ENCODE peak calls at places on chromosome 12, in four cellular contexts. R, F, O and V are unnamed samples.

GRCh38 chr12:31118831-31119530 is 45.3 kb downstream of the DDX11 start:
- DNase-seq in R (peak; percentile 87), F (no peak), O (peak; percentile 12), V (peak; percentile 73)

GRCh38 chr12:22262309-22262708 is 72.2 kb downstream of the ST8SIA1 start:
- DNase-seq in R (peak; percentile 51), F (no peak), O (no peak), V (no peak)

GRCh38 chr12:122974892-122975789 is at the start of gene OGFOD2:
- DNase-seq in R (peak; percentile 96), F (peak; percentile 97), O (peak; percentile 81), V (peak; percentile 96)

GRCh38 chr12:27682534-27682933 is 13.7 kb upstream of the REP15 start:
- DNase-seq in R (no peak), F (peak; percentile 52), O (no peak), V (no peak)

GRCh38 chr12:19440019-19440858 is 947 bp downstream of the AEBP2 start:
- DNase-seq in R (peak; percentile 81), F (peak; percentile 78), O (peak; percentile 22), V (peak; percentile 61)

GRCh38 chr12:89846473-89846872 is 137.8 kb upstream of the ATP2B1 start:
- DNase-seq in R (no peak), F (no peak), O (no peak), V (no peak)

GRCh38 chr12:45655186-45655585 is 74.3 kb upstream of the ARID2 start:
- DNase-seq in R (peak; percentile 39), F (no peak), O (no peak), V (peak; percentile 11)

GRCh38 chr12:38838211-38838850 is 67.1 kb downstream of the CPNE8 start:
- DNase-seq in R (no peak), F (no peak), O (no peak), V (no peak)

GRCh38 chr12:108854055-108854452 is 3.3 kb downstream of the SSH1 start:
- DNase-seq in R (no peak), F (peak; percentile 91), O (no peak), V (no peak)

GRCh38 chr12:65335021-65335714 is 56.7 kb downstream of the MSRB3 start:
- DNase-seq in R (no peak), F (peak; percentile 85), O (peak; percentile 76), V (no peak)

GRCh38 chr12:24922109-24922508 is 26.8 kb downstream of the BCAT1 start:
- DNase-seq in R (no peak), F (no peak), O (no peak), V (no peak)

GRCh38 chr12:10301103-10301502 is 6.6 kb upstream of the KLRD1 start:
- DNase-seq in R (no peak), F (peak; percentile 9), O (no peak), V (no peak)

GRCh38 chr12:95694148-95694547 is 96.4 kb downstream of the NTN4 start:
- DNase-seq in R (peak; percentile 9), F (no peak), O (no peak), V (no peak)

GRCh38 chr12:64572241-64572640 is 38.1 kb upstream of the RASSF3 start:
- DNase-seq in R (no peak), F (no peak), O (no peak), V (no peak)

GRCh38 chr12:56935752-56936151 is 1.5 kb upstream of the SDR9C7 start:
- DNase-seq in R (no peak), F (no peak), O (no peak), V (no peak)

GRCh38 chr12:31796270-31796951 is 67.6 kb upstream of the AMN1 start:
- DNase-seq in R (no peak), F (no peak), O (no peak), V (no peak)

GRCh38 chr12:5155866-5156265 is 112.2 kb downstream of the KCNA5 start:
- DNase-seq in R (no peak), F (no peak), O (no peak), V (no peak)

GRCh38 chr12:116591608-116592115 is 32.5 kb downstream of the MAP1LC3B2 start:
- DNase-seq in R (no peak), F (peak; percentile 54), O (no peak), V (no peak)

GRCh38 chr12:10392394-10392930 is 2.6 kb upstream of the KLRK1 start:
- DNase-seq in R (no peak), F (peak; percentile 90), O (peak; percentile 79), V (peak; percentile 86)

GRCh38 chr12:7645395-7646177 is 20.1 kb downstream of the APOBEC1 start:
- DNase-seq in R (peak; percentile 59), F (peak; percentile 52), O (peak; percentile 24), V (peak; percentile 69)

GRCh38 chr12:46521145-46521544 is 148.6 kb upstream of the SLC38A2 start:
- DNase-seq in R (no peak), F (no peak), O (no peak), V (no peak)

GRCh38 chr12:122894173-122895121 is 1.5 kb downstream of the VPS37B start:
- DNase-seq in R (no peak), F (peak; percentile 24), O (no peak), V (no peak)

GRCh38 chr12:71442567-71442931 is 3.0 kb downstream of the LGR5 start:
- DNase-seq in R (no peak), F (no peak), O (no peak), V (no peak)

GRCh38 chr12:113002155-113002554 is 23.8 kb downstream of the OAS2 start:
- DNase-seq in R (no peak), F (no peak), O (peak; percentile 4), V (no peak)

GRCh38 chr12:50353869-50354593 is 42.4 kb downstream of the FAM186A start:
- DNase-seq in R (no peak), F (no peak), O (no peak), V (no peak)

GRCh38 chr12:56193025-56193578 is 3.8 kb upstream of the SMARCC2 start:
- DNase-seq in R (peak; percentile 91), F (peak; percentile 90), O (peak; percentile 80), V (peak; percentile 94)

GRCh38 chr12:11580125-11580751 is 69.2 kb upstream of the ETV6 start:
- DNase-seq in R (no peak), F (peak; percentile 94), O (no peak), V (peak; percentile 37)

DNA sequence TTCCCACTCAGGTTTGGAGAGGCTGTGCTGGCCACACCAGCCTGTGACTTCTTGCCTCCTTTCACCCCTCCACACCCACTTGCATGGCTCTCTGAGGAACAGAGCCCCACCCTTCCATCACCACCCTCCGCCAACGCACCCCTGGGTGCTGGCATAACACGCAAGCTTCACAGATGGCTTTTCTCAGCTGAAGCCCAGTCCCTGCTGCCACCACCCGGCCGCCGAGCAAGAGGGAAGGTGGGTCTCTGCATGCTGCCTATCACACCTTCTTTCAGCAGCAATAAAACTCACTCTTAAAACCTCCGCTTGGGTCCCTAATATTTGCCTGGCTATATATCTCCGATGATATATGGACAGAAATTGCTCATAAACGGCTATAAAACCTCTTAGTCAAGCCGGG is 41.6 kb downstream of the SMUG1 start:
- DNase-seq in R (no peak), F (peak; percentile 72), O (no peak), V (no peak)
- TF ChIP-seq EZH2phosphoT487 in R (no peak), F (no peak), O (no peak), V (no peak)

GRCh38 chr12:53588155-53588554 is 38.0 kb downstream of the ATF7 start:
- DNase-seq in R (no peak), F (no peak), O (no peak), V (no peak)

GRCh38 chr12:53589423-53589822 is 36.8 kb downstream of the ATF7 start:
- DNase-seq in R (no peak), F (no peak), O (no peak), V (no peak)

GRCh38 chr12:53589915-53590314 is 36.3 kb downstream of the ATF7 start:
- DNase-seq in R (no peak), F (no peak), O (no peak), V (no peak)

GRCh38 chr12:53586745-53587144 is 39.4 kb downstream of the ATF7 start:
- DNase-seq in R (no peak), F (no peak), O (no peak), V (no peak)

GRCh38 chr12:53585726-53586125 is 40.5 kb downstream of the ATF7 start:
- DNase-seq in R (no peak), F (no peak), O (no peak), V (no peak)
- H3K4me2 ChIP-seq in R (no peak overlapping the region), F (no peak overlapping the region), O (no peak overlapping the region), V (no peak overlapping the region)

GRCh38 chr12:20508962-20509361 is 140.6 kb downstream of the PDE3A start:
- DNase-seq in R (no peak), F (no peak), O (no peak), V (no peak)
- TF ChIP-seq EZH2phosphoT487 in R (no peak), F (no peak), O (no peak), V (no peak)

DNA sequence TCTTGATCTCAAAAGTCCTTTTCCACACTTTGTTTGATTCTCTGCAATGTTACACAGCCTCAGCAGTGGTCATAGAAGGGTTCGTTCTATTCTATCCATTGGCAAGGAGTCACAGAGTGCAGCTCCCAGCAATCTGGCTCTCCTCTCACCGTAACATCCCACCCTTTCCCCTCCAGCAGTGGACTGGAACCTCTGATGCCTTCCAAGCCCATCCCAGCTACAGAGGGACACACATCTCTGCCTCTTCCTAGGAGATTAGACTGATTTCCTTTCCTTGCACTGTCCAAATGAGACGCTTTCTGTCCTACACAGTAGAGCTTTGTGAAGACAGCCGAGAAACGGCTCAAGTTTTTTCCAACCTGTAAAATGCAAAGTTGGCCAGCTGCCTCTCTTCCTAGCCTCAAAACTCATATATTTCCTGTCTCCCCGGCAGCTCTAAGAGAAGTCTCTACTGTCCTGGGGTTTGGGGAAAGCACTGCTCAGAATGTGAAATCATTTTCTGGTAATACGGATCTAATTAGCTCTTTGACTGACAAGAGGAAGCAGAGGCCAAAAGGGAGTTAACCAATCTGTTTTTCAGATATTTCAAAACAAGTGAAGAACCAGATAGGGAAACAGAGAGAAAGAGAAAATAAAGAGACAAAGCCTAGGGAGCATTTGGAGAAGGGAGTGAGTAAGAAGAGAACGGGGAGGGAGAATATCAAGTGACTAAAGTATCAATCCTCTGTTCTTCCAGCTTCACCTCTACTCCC is 528 bp downstream of the NINJ2 start:
- DNase-seq in R (no peak), F (peak; percentile 43), O (no peak), V (no peak)
- H3K4me2 ChIP-seq in R (no peak overlapping the region), F (peak overlapping the region; percentile 88), O (no peak overlapping the region), V (peak overlapping the region; percentile 75)

GRCh38 chr12:1319215-1319614 is 275.2 kb downstream of the FBXL14 start:
- DNase-seq in R (no peak), F (peak; percentile 71), O (no peak), V (no peak)
- TF ChIP-seq EZH2phosphoT487 in R (no peak), F (no peak), O (no peak), V (no peak)

DNA sequence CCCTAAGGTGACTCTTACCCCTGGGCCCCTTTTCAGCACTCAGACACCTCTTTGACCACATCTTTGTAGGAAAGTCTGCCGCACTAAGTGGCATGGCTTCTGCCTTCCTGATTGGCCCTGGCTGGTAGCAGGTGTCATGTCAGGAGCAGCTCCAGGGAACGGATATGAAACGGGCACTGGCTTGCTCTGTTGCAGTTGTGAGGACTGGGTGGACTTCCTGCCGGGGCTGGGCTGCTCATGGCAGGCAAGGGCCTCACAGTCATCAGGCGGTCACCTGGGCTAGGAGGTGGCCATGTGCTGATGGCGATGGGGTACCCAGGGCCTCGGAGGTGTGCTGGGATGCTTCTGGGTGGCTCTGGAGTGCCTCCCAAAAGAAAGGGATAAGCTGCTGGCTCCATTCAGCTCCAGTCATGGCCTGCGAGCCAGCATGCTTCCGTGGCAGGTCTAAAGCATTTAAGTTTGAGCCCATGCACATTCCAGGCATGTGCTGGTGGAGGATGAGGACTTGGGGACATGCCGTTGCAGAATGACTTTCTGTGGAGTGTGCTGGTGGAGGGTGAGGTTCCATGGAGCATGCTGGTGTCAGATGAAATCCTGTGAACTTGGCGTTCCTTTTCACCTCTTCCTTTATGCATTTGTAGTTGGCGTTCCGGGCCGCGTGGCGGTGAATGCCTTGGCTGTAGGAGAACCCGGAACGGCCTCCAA is 77.2 kb downstream of the EP400 start:
- DNase-seq in R (no peak), F (no peak), O (no peak), V (no peak)
- H3K4me2 ChIP-seq in R (no peak overlapping the region), F (no peak overlapping the region), O (no peak overlapping the region), V (no peak overlapping the region)

GRCh38 chr12:15276088-15276698 is 46.1 kb upstream of the PTPRO start:
- DNase-seq in R (peak; percentile 61), F (peak; percentile 57), O (peak; percentile 16), V (peak; percentile 14)
- TF ChIP-seq EZH2phosphoT487 in R (no peak), F (no peak), O (no peak), V (no peak)